ENCODE peak calls at places on chromosomes 6 and 20, in nine cellular contexts. M is GM12865, N is IMR-90, Y is AG04450, W is cardiac muscle cell, X is kidney, A is fibroblast of lung, Q is psoas muscle, I is adrenal gland. P is an unnamed sample.
A peak's percentile ranks its signal among the peaks of the same experiment; 100 is the strongest.

GRCh38 chr20:25057234-25058050 is 497 bp downstream of the ACSS1 start:
- DNase-seq in M (peak; percentile 77), N (peak; percentile 19), Y (no peak), W (peak; percentile 55), X (peak; percentile 93), A (peak; percentile 31), Q (peak; percentile 74), I (peak; percentile 82), P (no peak)

GRCh38 chr6:139016337-139017213 is 12.0 kb upstream of the ABRACL start:
- DNase-seq in M (peak; percentile 25), N (no peak), Y (no peak), W (peak; percentile 36), X (no peak), A (no peak), Q (no peak), I (no peak), P (peak; percentile 13)

GRCh38 chr20:4898282-4898681 is 103.0 kb downstream of the SLC23A2 start:
- DNase-seq in M (no peak), N (peak; percentile 89), Y (peak; percentile 43), W (peak; percentile 74), X (peak; percentile 75), A (peak; percentile 86), Q (peak; percentile 64), I (peak; percentile 97), P (no peak)

GRCh38 chr20:16472045-16472872 is 101.0 kb downstream of the KIF16B start:
- DNase-seq in M (no peak), N (peak; percentile 45), Y (no peak), W (peak; percentile 75), X (no peak), A (peak; percentile 60), Q (no peak), I (no peak), P (no peak)

GRCh38 chr6:72238900-72239299 is 352.6 kb downstream of the RIMS1 start:
- DNase-seq in M (no peak), N (peak; percentile 69), Y (no peak), W (no peak), X (no peak), A (peak; percentile 35), Q (no peak), I (no peak), P (no peak)

GRCh38 chr20:48406462-48407235 is 421.1 kb downstream of the PREX1 start:
- DNase-seq in M (peak; percentile 6), N (no peak), Y (no peak), W (no peak), X (no peak), A (peak; percentile 34), Q (no peak), I (no peak), P (no peak)

GRCh38 chr6:79570802-79571367 is 33.7 kb upstream of the LCA5 start:
- DNase-seq in M (peak; percentile 62), N (peak; percentile 48), Y (no peak), W (peak; percentile 54), X (no peak), A (no peak), Q (no peak), I (no peak), P (no peak)

GRCh38 chr6:14506656-14507242 is 389.2 kb downstream of the CD83 start:
- DNase-seq in M (no peak), N (no peak), Y (no peak), W (no peak), X (no peak), A (no peak), Q (no peak), I (no peak), P (no peak)

GRCh38 chr6:32852018-32852843 is 1.3 kb downstream of the TAP1 start:
- DNase-seq in M (peak; percentile 52), N (no peak), Y (no peak), W (peak; percentile 15), X (peak; percentile 84), A (peak; percentile 13), Q (peak; percentile 38), I (peak; percentile 58), P (no peak)

GRCh38 chr20:3046677-3047462 is 1.0 kb downstream of the MRPS26 start:
- DNase-seq in M (peak; percentile 42), N (no peak), Y (no peak), W (peak; percentile 13), X (no peak), A (peak; percentile 33), Q (no peak), I (peak; percentile 25), P (no peak)

GRCh38 chr6:16730720-16731502 is 30.3 kb downstream of the ATXN1 start:
- DNase-seq in M (no peak), N (no peak), Y (no peak), W (no peak), X (no peak), A (no peak), Q (no peak), I (no peak), P (no peak)

GRCh38 chr6:166633732-166634535 is 6.9 kb upstream of the RPS6KA2 start:
- DNase-seq in M (no peak), N (peak; percentile 69), Y (no peak), W (no peak), X (no peak), A (peak; percentile 36), Q (peak; percentile 62), I (peak; percentile 87), P (no peak)

GRCh38 chr6:26312501-26313390 is 52.3 kb upstream of the BTN3A2 start:
- DNase-seq in M (peak; percentile 92), N (peak; percentile 95), Y (no peak), W (peak; percentile 90), X (peak; percentile 82), A (peak; percentile 96), Q (peak; percentile 62), I (peak; percentile 77), P (peak; percentile 89)

GRCh38 chr6:114096553-114097172 is 125.7 kb upstream of the HDAC2 start:
- DNase-seq in M (peak; percentile 42), N (peak; percentile 28), Y (no peak), W (peak; percentile 46), X (no peak), A (peak; percentile 18), Q (no peak), I (no peak), P (no peak)

DNA sequence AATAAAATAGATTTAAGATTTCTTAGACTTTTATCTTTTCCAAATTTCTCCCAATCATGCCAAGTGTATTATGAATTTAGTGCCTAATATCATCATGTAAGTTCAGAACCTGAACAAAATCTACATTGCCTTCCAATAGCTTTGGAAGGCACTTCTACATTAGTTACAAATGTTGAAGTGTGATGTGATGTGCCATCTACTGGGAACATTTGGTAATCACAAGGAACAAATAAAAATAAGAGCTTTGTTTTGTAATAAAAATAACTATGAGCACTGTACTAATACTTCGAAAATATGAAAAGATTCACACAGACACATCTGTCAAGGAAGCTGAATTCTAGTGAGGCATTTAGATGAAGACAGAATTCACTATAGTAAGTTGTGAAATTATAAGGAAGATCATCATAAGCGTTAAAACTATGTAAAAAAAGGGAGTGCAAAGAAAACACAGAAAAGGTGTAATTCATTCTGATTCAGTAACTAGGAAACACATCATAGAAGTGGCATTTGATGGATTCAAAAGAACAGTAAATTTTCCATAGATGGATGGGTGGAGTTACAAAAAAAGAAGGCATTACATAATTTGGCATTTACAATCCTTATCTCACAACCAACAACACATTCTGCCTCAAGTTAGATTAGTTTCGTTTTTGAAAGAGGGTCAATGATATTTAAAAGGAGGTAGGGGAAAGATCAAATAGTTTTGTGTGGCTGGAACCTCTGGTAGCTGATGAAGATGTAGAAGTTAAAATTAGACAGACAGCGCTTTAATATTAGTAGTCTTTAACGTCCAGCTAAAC is 161.0 kb downstream of the ASCC3 start:
- DNase-seq in M (peak; percentile 29), N (peak; percentile 41), Y (no peak), W (peak; percentile 67), X (no peak), A (peak; percentile 10), Q (no peak), I (no peak), P (no peak)
- TF ChIP-seq CTCF in M (peak; percentile 26), N (peak; percentile 46), Y (peak; percentile 50), W (peak; percentile 56), X (peak; percentile 42), A (peak; percentile 51), Q (peak; percentile 38), I (peak; percentile 42), P (peak; percentile 65)

GRCh38 chr20:62405981-62406513 is 1.0 kb downstream of the CABLES2 start:
- DNase-seq in M (no peak), N (no peak), Y (no peak), W (no peak), X (no peak), A (no peak), Q (no peak), I (no peak), P (no peak)

GRCh38 chr20:62408640-62409039 is 1.6 kb upstream of the CABLES2 start:
- DNase-seq in M (no peak), N (no peak), Y (no peak), W (no peak), X (no peak), A (no peak), Q (no peak), I (no peak), P (no peak)

GRCh38 chr20:62406635-62407176 is 379 bp downstream of the CABLES2 start:
- DNase-seq in M (no peak), N (no peak), Y (no peak), W (no peak), X (no peak), A (no peak), Q (no peak), I (no peak), P (no peak)

GRCh38 chr20:62408055-62408454 is 970 bp upstream of the CABLES2 start:
- DNase-seq in M (no peak), N (no peak), Y (no peak), W (no peak), X (no peak), A (no peak), Q (no peak), I (no peak), P (no peak)

GRCh38 chr20:62407221-62407992 is at the start of gene CABLES2:
- DNase-seq in M (peak; percentile 96), N (peak; percentile 92), Y (peak; percentile 66), W (peak; percentile 96), X (peak; percentile 97), A (peak; percentile 94), Q (peak; percentile 96), I (peak; percentile 93), P (peak; percentile 96)
- TF ChIP-seq CTCF in M (peak; percentile 4), N (no peak), Y (no peak), W (no peak), X (no peak), A (no peak), Q (peak; percentile 21), I (peak; percentile 43), P (no peak)

GRCh38 chr6:43800746-43801488 is 30.9 kb downstream of the VEGFA start:
- DNase-seq in M (no peak), N (no peak), Y (no peak), W (no peak), X (no peak), A (no peak), Q (no peak), I (no peak), P (no peak)
- TF ChIP-seq CTCF in M (peak; percentile 18), N (no peak), Y (peak; percentile 22), W (no peak), X (no peak), A (no peak), Q (no peak), I (no peak), P (no peak)

DNA sequence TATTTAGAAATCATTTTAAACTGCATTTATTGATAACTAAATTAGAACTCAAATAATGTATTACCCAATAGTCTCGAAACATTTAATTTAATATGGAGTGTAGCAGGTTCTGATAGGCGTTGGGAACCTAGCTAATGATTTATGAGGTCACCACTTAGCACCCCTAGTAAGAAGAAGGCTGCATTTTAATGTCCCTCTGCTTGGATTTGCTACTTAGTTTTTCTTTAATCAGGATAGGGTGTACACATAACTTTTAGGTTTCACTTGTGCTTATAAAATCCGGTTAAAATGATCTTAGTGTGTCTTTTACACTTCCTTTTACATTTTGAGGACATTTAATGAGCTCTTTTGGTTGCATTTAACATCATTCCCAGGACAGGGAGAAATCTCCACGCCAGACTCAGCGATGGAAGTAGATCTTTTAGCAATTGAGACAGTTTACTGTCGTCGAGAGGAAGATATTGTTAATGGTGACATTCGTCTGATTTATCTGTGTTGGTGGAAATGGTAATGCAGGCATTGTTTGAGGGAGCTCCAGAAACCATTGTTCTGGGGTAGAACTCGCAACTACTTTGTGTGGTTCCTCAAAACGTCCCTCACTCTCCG is 5.6 kb downstream of the TFAP2A start:
- DNase-seq in M (no peak), N (no peak), Y (no peak), W (no peak), X (no peak), A (no peak), Q (no peak), I (no peak), P (no peak)
- TF ChIP-seq CTCF in M (no peak), N (no peak), Y (no peak), W (no peak), X (no peak), A (no peak), Q (no peak), I (no peak), P (no peak)